ENCODE peak calls at places on chromosomes 12 and 14, in four cellular contexts. One of them, this sample, is unnamed.

GRCh38 chr12:83186437-83186836 is 499.7 kb downstream of the TMTC2 start:
- DNase-seq in stimulated activated CD8-positive, alpha-beta memory T cell treated with anti-CD3 and anti-CD28 coated beads, Interleukin-4, amount 100 ng/mL, for 24 hours: no peak
- DNase-seq in GM12891: no peak
- DNase-seq in tibial nerve: no peak
- DNase-seq in this sample: no peak

GRCh38 chr14:64762044-64763034 is 58.1 kb downstream of the PLEKHG3 start:
- DNase-seq in stimulated activated CD8-positive, alpha-beta memory T cell treated with anti-CD3 and anti-CD28 coated beads, Interleukin-4, amount 100 ng/mL, for 24 hours: peak; percentile 28
- DNase-seq in GM12891: no peak
- DNase-seq in tibial nerve: peak; percentile 63
- DNase-seq in this sample: peak; percentile 93

GRCh38 chr12:46956451-46957035 is 122.9 kb upstream of the PCED1B start:
- DNase-seq in stimulated activated CD8-positive, alpha-beta memory T cell treated with anti-CD3 and anti-CD28 coated beads, Interleukin-4, amount 100 ng/mL, for 24 hours: no peak
- DNase-seq in GM12891: no peak
- DNase-seq in tibial nerve: no peak
- DNase-seq in this sample: no peak

GRCh38 chr14:49946320-49947141 is 53.6 kb downstream of the ARF6 start:
- DNase-seq in stimulated activated CD8-positive, alpha-beta memory T cell treated with anti-CD3 and anti-CD28 coated beads, Interleukin-4, amount 100 ng/mL, for 24 hours: no peak
- DNase-seq in GM12891: no peak
- DNase-seq in tibial nerve: no peak
- DNase-seq in this sample: no peak

GRCh38 chr14:93028724-93029076 is 87.0 kb downstream of the ITPK1 start:
- DNase-seq in stimulated activated CD8-positive, alpha-beta memory T cell treated with anti-CD3 and anti-CD28 coated beads, Interleukin-4, amount 100 ng/mL, for 24 hours: no peak
- DNase-seq in GM12891: no peak
- DNase-seq in tibial nerve: no peak
- DNase-seq in this sample: no peak

GRCh38 chr12:113103756-113104450 is 31.7 kb downstream of the RASAL1 start:
- DNase-seq in stimulated activated CD8-positive, alpha-beta memory T cell treated with anti-CD3 and anti-CD28 coated beads, Interleukin-4, amount 100 ng/mL, for 24 hours: peak; percentile 32
- DNase-seq in GM12891: peak; percentile 57
- DNase-seq in tibial nerve: no peak
- DNase-seq in this sample: no peak

GRCh38 chr14:104641753-104642539 is 37.4 kb upstream of the TMEM179 start:
- DNase-seq in stimulated activated CD8-positive, alpha-beta memory T cell treated with anti-CD3 and anti-CD28 coated beads, Interleukin-4, amount 100 ng/mL, for 24 hours: no peak
- DNase-seq in GM12891: no peak
- DNase-seq in tibial nerve: no peak
- DNase-seq in this sample: no peak

GRCh38 chr12:11499802-11500201 is 104.4 kb upstream of the PRB2 start:
- DNase-seq in stimulated activated CD8-positive, alpha-beta memory T cell treated with anti-CD3 and anti-CD28 coated beads, Interleukin-4, amount 100 ng/mL, for 24 hours: no peak
- DNase-seq in GM12891: no peak
- DNase-seq in tibial nerve: no peak
- DNase-seq in this sample: no peak

GRCh38 chr14:93543766-93544165 is 113.0 kb downstream of the UNC79 start:
- DNase-seq in stimulated activated CD8-positive, alpha-beta memory T cell treated with anti-CD3 and anti-CD28 coated beads, Interleukin-4, amount 100 ng/mL, for 24 hours: no peak
- DNase-seq in GM12891: no peak
- DNase-seq in tibial nerve: no peak
- DNase-seq in this sample: no peak

GRCh38 chr14:102608064-102608446 is 15.6 kb downstream of the RCOR1 start:
- DNase-seq in stimulated activated CD8-positive, alpha-beta memory T cell treated with anti-CD3 and anti-CD28 coated beads, Interleukin-4, amount 100 ng/mL, for 24 hours: no peak
- DNase-seq in GM12891: no peak
- DNase-seq in tibial nerve: no peak
- DNase-seq in this sample: no peak

GRCh38 chr14:30373053-30373849 is 185.7 kb upstream of the G2E3 start:
- DNase-seq in stimulated activated CD8-positive, alpha-beta memory T cell treated with anti-CD3 and anti-CD28 coated beads, Interleukin-4, amount 100 ng/mL, for 24 hours: no peak
- DNase-seq in GM12891: no peak
- DNase-seq in tibial nerve: no peak
- DNase-seq in this sample: no peak

GRCh38 chr14:70987042-70987441 is 79.8 kb downstream of the PCNX1 start:
- DNase-seq in stimulated activated CD8-positive, alpha-beta memory T cell treated with anti-CD3 and anti-CD28 coated beads, Interleukin-4, amount 100 ng/mL, for 24 hours: no peak
- DNase-seq in GM12891: no peak
- DNase-seq in tibial nerve: no peak
- DNase-seq in this sample: no peak

GRCh38 chr14:86683525-86683924 is 1153.6 kb downstream of the FLRT2 start:
- DNase-seq in stimulated activated CD8-positive, alpha-beta memory T cell treated with anti-CD3 and anti-CD28 coated beads, Interleukin-4, amount 100 ng/mL, for 24 hours: no peak
- DNase-seq in GM12891: no peak
- DNase-seq in tibial nerve: no peak
- DNase-seq in this sample: no peak

GRCh38 chr14:93056166-93056839 is 59.4 kb downstream of the ITPK1 start:
- DNase-seq in stimulated activated CD8-positive, alpha-beta memory T cell treated with anti-CD3 and anti-CD28 coated beads, Interleukin-4, amount 100 ng/mL, for 24 hours: no peak
- DNase-seq in GM12891: no peak
- DNase-seq in tibial nerve: no peak
- DNase-seq in this sample: no peak

GRCh38 chr12:39199371-39199770 is 243.5 kb downstream of the KIF21A start:
- DNase-seq in stimulated activated CD8-positive, alpha-beta memory T cell treated with anti-CD3 and anti-CD28 coated beads, Interleukin-4, amount 100 ng/mL, for 24 hours: no peak
- DNase-seq in GM12891: no peak
- DNase-seq in tibial nerve: no peak
- DNase-seq in this sample: no peak

GRCh38 chr12:34300376-34301250 is 278.3 kb downstream of the ALG10 start:
- DNase-seq in stimulated activated CD8-positive, alpha-beta memory T cell treated with anti-CD3 and anti-CD28 coated beads, Interleukin-4, amount 100 ng/mL, for 24 hours: no peak
- DNase-seq in GM12891: no peak
- DNase-seq in tibial nerve: no peak
- DNase-seq in this sample: peak; percentile 43

GRCh38 chr14:63134801-63135200 is 69.4 kb upstream of the RHOJ start:
- DNase-seq in stimulated activated CD8-positive, alpha-beta memory T cell treated with anti-CD3 and anti-CD28 coated beads, Interleukin-4, amount 100 ng/mL, for 24 hours: no peak
- DNase-seq in GM12891: no peak
- DNase-seq in tibial nerve: no peak
- DNase-seq in this sample: no peak

GRCh38 chr14:72024043-72024407 is 91.8 kb downstream of the RGS6 start:
- DNase-seq in stimulated activated CD8-positive, alpha-beta memory T cell treated with anti-CD3 and anti-CD28 coated beads, Interleukin-4, amount 100 ng/mL, for 24 hours: peak; percentile 5
- DNase-seq in GM12891: peak; percentile 5
- DNase-seq in tibial nerve: peak; percentile 30
- DNase-seq in this sample: no peak

GRCh38 chr12:98738002-98738401 is 92.9 kb downstream of the APAF1 start:
- DNase-seq in stimulated activated CD8-positive, alpha-beta memory T cell treated with anti-CD3 and anti-CD28 coated beads, Interleukin-4, amount 100 ng/mL, for 24 hours: no peak
- DNase-seq in GM12891: no peak
- DNase-seq in tibial nerve: no peak
- DNase-seq in this sample: no peak

GRCh38 chr14:104443391-104444158 is 136.0 kb upstream of the C14orf180 start:
- DNase-seq in stimulated activated CD8-positive, alpha-beta memory T cell treated with anti-CD3 and anti-CD28 coated beads, Interleukin-4, amount 100 ng/mL, for 24 hours: no peak
- DNase-seq in GM12891: no peak
- DNase-seq in tibial nerve: no peak
- DNase-seq in this sample: no peak

GRCh38 chr14:39452680-39453079 is 20.4 kb upstream of the FBXO33 start:
- DNase-seq in stimulated activated CD8-positive, alpha-beta memory T cell treated with anti-CD3 and anti-CD28 coated beads, Interleukin-4, amount 100 ng/mL, for 24 hours: no peak
- DNase-seq in GM12891: no peak
- DNase-seq in tibial nerve: no peak
- DNase-seq in this sample: no peak

GRCh38 chr12:58537278-58537677 is 383.0 kb downstream of the LRIG3 start:
- DNase-seq in stimulated activated CD8-positive, alpha-beta memory T cell treated with anti-CD3 and anti-CD28 coated beads, Interleukin-4, amount 100 ng/mL, for 24 hours: no peak
- DNase-seq in GM12891: no peak
- DNase-seq in tibial nerve: no peak
- DNase-seq in this sample: no peak

GRCh38 chr12:92735131-92735721 is 32.4 kb downstream of the PLEKHG7 start:
- DNase-seq in stimulated activated CD8-positive, alpha-beta memory T cell treated with anti-CD3 and anti-CD28 coated beads, Interleukin-4, amount 100 ng/mL, for 24 hours: no peak
- DNase-seq in GM12891: no peak
- DNase-seq in tibial nerve: no peak
- DNase-seq in this sample: no peak

GRCh38 chr12:2231011-2231595 is 178.3 kb downstream of the CACNA1C start:
- DNase-seq in stimulated activated CD8-positive, alpha-beta memory T cell treated with anti-CD3 and anti-CD28 coated beads, Interleukin-4, amount 100 ng/mL, for 24 hours: no peak
- DNase-seq in GM12891: no peak
- DNase-seq in tibial nerve: no peak
- DNase-seq in this sample: no peak

GRCh38 chr12:122243965-122244364 is 18.1 kb upstream of the DIABLO start:
- DNase-seq in stimulated activated CD8-positive, alpha-beta memory T cell treated with anti-CD3 and anti-CD28 coated beads, Interleukin-4, amount 100 ng/mL, for 24 hours: no peak
- DNase-seq in GM12891: no peak
- DNase-seq in tibial nerve: no peak
- DNase-seq in this sample: no peak

GRCh38 chr12:78185109-78185508 is 354.4 kb downstream of the NAV3 start:
- DNase-seq in stimulated activated CD8-positive, alpha-beta memory T cell treated with anti-CD3 and anti-CD28 coated beads, Interleukin-4, amount 100 ng/mL, for 24 hours: no peak
- DNase-seq in GM12891: no peak
- DNase-seq in tibial nerve: no peak
- DNase-seq in this sample: no peak

GRCh38 chr14:101480747-101481530 is 80.4 kb upstream of the DIO3 start:
- DNase-seq in stimulated activated CD8-positive, alpha-beta memory T cell treated with anti-CD3 and anti-CD28 coated beads, Interleukin-4, amount 100 ng/mL, for 24 hours: no peak
- DNase-seq in GM12891: no peak
- DNase-seq in tibial nerve: no peak
- DNase-seq in this sample: peak; percentile 72

This sample was measured in sigmoid colon.